ENCODE peak calls at places on chromosomes 7 and 10, in four cellular contexts. N is Peyer's patch, T is Panc1, F is DND-41. G is an unnamed sample.
A peak's percentile ranks its signal among the peaks of the same experiment; 100 is the strongest.

GRCh38 chr7:101140339-101140699 is 13.4 kb downstream of the SERPINE1 start:
- DNase-seq in F (no peak), T (no peak), N (no peak), G (no peak)

GRCh38 chr7:67738-68395 is 124.5 kb upstream of the FAM20C start:
- DNase-seq in F (no peak), N (no peak), T (no peak), G (no peak)

GRCh38 chr10:26981232-26981631 is 119.1 kb downstream of the ANKRD26 start:
- DNase-seq in F (no peak), N (no peak), T (no peak), G (no peak)

GRCh38 chr7:81195033-81195432 is 276.2 kb upstream of the SEMA3C start:
- DNase-seq in F (no peak), N (no peak), T (no peak), G (no peak)

GRCh38 chr10:4691776-4692175 is 134.2 kb upstream of the AKR1E2 start:
- DNase-seq in F (no peak), T (no peak), N (no peak), G (no peak)

GRCh38 chr7:103915958-103916357 is 73.5 kb downstream of the RELN start:
- DNase-seq in F (no peak), N (no peak), T (no peak), G (no peak)

GRCh38 chr10:59805043-59805442 is 51.8 kb upstream of the MRLN start:
- DNase-seq in T (no peak), F (peak; percentile 13), N (peak; percentile 71), G (no peak)

GRCh38 chr10:73941300-73941699 is 30.4 kb downstream of the PLAU start:
- DNase-seq in F (no peak), T (no peak), N (no peak), G (no peak)

GRCh38 chr7:16934947-16935742 is 53.4 kb upstream of the AGR3 start:
- DNase-seq in F (no peak), T (no peak), N (peak; percentile 67), G (no peak)

GRCh38 chr7:5470721-5471311 is 47.2 kb upstream of the TNRC18 start:
- DNase-seq in N (no peak), T (no peak), F (no peak), G (no peak)

DNA sequence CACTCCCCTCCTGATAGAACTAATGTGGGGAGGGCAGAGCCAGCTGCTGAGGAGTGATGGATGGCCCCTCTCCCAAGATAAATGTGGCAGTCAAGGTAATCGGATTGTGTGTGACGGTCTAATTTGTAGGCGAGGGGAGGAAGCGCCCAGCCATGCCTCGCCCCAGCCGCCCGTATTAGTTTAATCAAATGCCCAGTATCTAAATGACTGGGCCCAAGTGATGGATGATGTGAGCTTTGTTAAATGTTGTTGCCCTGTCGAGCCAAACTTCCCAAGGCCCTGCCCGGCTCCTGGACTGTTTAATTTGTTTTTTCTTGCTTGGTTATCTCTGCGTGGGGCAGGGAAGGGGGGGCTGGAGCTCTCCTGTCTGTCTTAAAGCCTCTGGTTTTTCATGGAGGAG is 88.4 kb upstream of the PPIF start:
- DNase-seq in F (no peak), N (no peak), T (no peak), G (no peak)
- H3K4me3 ChIP-seq in F (no peak overlapping the region), N (no peak overlapping the region), T (no peak overlapping the region), G (no peak overlapping the region)

GRCh38 chr7:93938293-93938692 is 16.8 kb downstream of the GNG11 start:
- DNase-seq in F (no peak), N (no peak), T (no peak), G (no peak)

GRCh38 chr7:93931655-93932054 is 10.1 kb downstream of the GNG11 start:
- DNase-seq in N (no peak), F (no peak), T (no peak), G (no peak)

GRCh38 chr7:93935112-93935511 is 13.6 kb downstream of the GNG11 start:
- DNase-seq in F (no peak), T (no peak), N (no peak), G (no peak)

GRCh38 chr7:93927585-93927984 is 6.0 kb downstream of the GNG11 start:
- DNase-seq in F (no peak), T (no peak), N (no peak), G (no peak)

GRCh38 chr7:93933190-93933589 is 11.7 kb downstream of the GNG11 start:
- DNase-seq in T (no peak), N (no peak), F (no peak), G (no peak)
- H3K36me3 ChIP-seq in T (no peaks in the 10 kb centered on the region), N (no peaks in the 10 kb centered on the region), F (no peaks in the 10 kb centered on the region), G (no peaks in the 10 kb centered on the region)

GRCh38 chr10:5999440-6000165 is 22.3 kb upstream of the IL15RA start:
- DNase-seq in N (no peak), F (no peak), T (no peak), G (no peak)

GRCh38 chr10:6008497-6009142 is 31.3 kb upstream of the IL15RA start:
- DNase-seq in F (no peak), N (no peak), T (no peak), G (no peak)

GRCh38 chr10:6005856-6006390 is 28.6 kb upstream of the IL15RA start:
- DNase-seq in F (no peak), N (no peak), T (no peak), G (no peak)

GRCh38 chr10:6006991-6007390 is 29.6 kb upstream of the IL15RA start:
- DNase-seq in F (no peak), N (no peak), T (no peak), G (no peak)

GRCh38 chr10:6002809-6003500 is 25.6 kb upstream of the IL15RA start:
- DNase-seq in F (no peak), T (no peak), N (no peak), G (no peak)
- H3K4me3 ChIP-seq in F (no peak overlapping the region), T (no peak overlapping the region), N (no peak overlapping the region), G (no peak overlapping the region)

DNA sequence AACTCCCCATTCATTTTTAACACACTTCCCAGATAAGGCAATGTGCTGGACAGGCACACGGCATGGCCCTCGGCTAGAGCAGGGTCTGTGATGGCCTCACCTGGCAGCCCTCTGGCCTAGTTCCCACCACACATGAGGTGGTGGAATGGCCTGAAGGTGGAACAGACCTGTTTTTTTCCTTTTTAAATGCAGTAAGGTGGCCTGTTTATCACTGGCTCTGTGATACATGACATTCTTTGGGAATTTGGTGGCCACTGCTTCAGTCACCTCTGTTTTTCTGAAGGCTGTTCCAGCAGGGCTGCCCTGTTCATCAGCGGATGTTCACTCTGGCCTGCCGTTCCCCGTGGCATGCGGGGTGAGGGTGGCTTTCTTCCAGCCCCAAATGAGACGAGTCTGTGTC is 36.6 kb downstream of the SHH start:
- DNase-seq in N (no peak), T (no peak), F (no peak), G (no peak)
- H3K36me3 ChIP-seq in N (no peaks in the 10 kb centered on the region), T (peaks cover 2% of the 10 kb centered on the region), F (peaks cover 90% of the 10 kb centered on the region), G (peaks cover 70% of the 10 kb centered on the region)

GRCh38 chr7:158706273-158706704 is 1.7 kb upstream of the NCAPG2 start:
- DNase-seq in T (no peak), N (no peak), F (no peak), G (no peak)

GRCh38 chr7:158706710-158707590 is 2.3 kb upstream of the NCAPG2 start:
- DNase-seq in N (no peak), T (no peak), F (no peak), G (no peak)

GRCh38 chr7:158704524-158705233 is at the start of gene NCAPG2:
- DNase-seq in T (peak; percentile 83), N (peak; percentile 99), F (peak; percentile 98), G (peak; percentile 95)

GRCh38 chr7:158705234-158705890 is 758 bp upstream of the NCAPG2 start:
- DNase-seq in T (no peak), F (no peak), N (no peak), G (no peak)

GRCh38 chr7:158707610-158708009 is 3.0 kb upstream of the NCAPG2 start:
- DNase-seq in F (no peak), T (no peak), N (no peak), G (no peak)
- H3K4me3 ChIP-seq in F (no peak overlapping the region), T (no peak overlapping the region), N (no peak overlapping the region), G (no peak overlapping the region)